ENCODE peak calls at places on chromosomes 3 and 15, in six cellular contexts. Y is GM03348; B is NCI-H1694; K is activated CD4-positive, alpha-beta T cell treated with anti-CD3 and anti-CD28 coated beads for 4 hours; H is SHP77; G is tibial artery. W is an unnamed sample.

GRCh38 chr3:6177417-6177816 is 683.5 kb upstream of the GRM7 start:
- DNase-seq in Y (no peak), B (no peak), K (no peak), H (no peak), G (no peak), W (no peak)

GRCh38 chr15:94480289-94480834 is 249.0 kb downstream of the MCTP2 start:
- DNase-seq in Y (no peak), B (no peak), K (no peak), H (no peak), G (no peak), W (no peak)

GRCh38 chr15:90644946-90645725 is 72.0 kb upstream of the BLM start:
- DNase-seq in Y (no peak), B (no peak), K (no peak), H (no peak), G (peak), W (no peak)

GRCh38 chr3:99549918-99550603 is 88.3 kb upstream of the COL8A1 start:
- DNase-seq in Y (peak), B (no peak), K (no peak), H (no peak), G (no peak), W (no peak)

GRCh38 chr3:197847866-197848401 is 56.9 kb downstream of the LRCH3 start:
- DNase-seq in Y (peak), B (no peak), K (peak), H (no peak), G (no peak), W (no peak)

GRCh38 chr15:69990566-69991391 is 106.9 kb downstream of the TLE3 start:
- DNase-seq in Y (no peak), B (peak), K (no peak), H (no peak), G (no peak), W (no peak)

GRCh38 chr15:80597081-80597480 is 98.0 kb upstream of the ABHD17C start:
- DNase-seq in Y (no peak), B (no peak), K (no peak), H (no peak), G (no peak), W (no peak)

GRCh38 chr15:22263738-22264137 is 183.4 kb downstream of the OR4M2 start:
- DNase-seq in Y (no peak), B (no peak), K (no peak), H (no peak), G (no peak), W (no peak)

GRCh38 chr3:185290266-185290665 is 36.4 kb upstream of the EHHADH start:
- DNase-seq in Y (no peak), B (no peak), K (no peak), H (no peak), G (no peak), W (no peak)

GRCh38 chr3:44729384-44729910 is at the start of gene ZNF501:
- DNase-seq in Y (peak), B (peak), K (peak), H (peak), G (peak), W (peak)

GRCh38 chr3:105353485-105354161 is 13.1 kb upstream of the ALCAM start:
- DNase-seq in Y (no peak), B (no peak), K (no peak), H (no peak), G (peak), W (no peak)

GRCh38 chr3:155946178-155946577 is 75.7 kb downstream of the GMPS start:
- DNase-seq in Y (peak), B (no peak), K (no peak), H (no peak), G (no peak), W (no peak)

GRCh38 chr3:112647122-112647521 is 6.2 kb upstream of the CCDC80 start:
- DNase-seq in Y (peak), B (no peak), K (no peak), H (no peak), G (no peak), W (no peak)

GRCh38 chr3:58332575-58333179 is at the start of gene PXK:
- DNase-seq in Y (peak), B (no peak), K (peak), H (peak), G (peak), W (peak)

GRCh38 chr3:146590521-146590920 is 14.6 kb downstream of the PLSCR5 start:
- DNase-seq in Y (no peak), B (no peak), K (no peak), H (no peak), G (no peak), W (no peak)

GRCh38 chr3:51311055-51311454 is 74.0 kb upstream of the MANF start:
- DNase-seq in Y (peak), B (no peak), K (no peak), H (no peak), G (no peak), W (no peak)

GRCh38 chr3:114452176-114452744 is 158.4 kb downstream of the TIGIT start:
- DNase-seq in Y (no peak), B (no peak), K (no peak), H (no peak), G (no peak), W (no peak)

GRCh38 chr3:158407844-158408517 is 163.0 kb upstream of the MLF1 start:
- DNase-seq in Y (no peak), B (no peak), K (no peak), H (no peak), G (no peak), W (no peak)

GRCh38 chr15:72599855-72600464 is 54.5 kb upstream of the GOLGA6B start:
- DNase-seq in Y (peak), B (peak), K (peak), H (peak), G (no peak), W (no peak)

GRCh38 chr15:61527836-61528589 is 298.9 kb upstream of the RORA start:
- DNase-seq in Y (no peak), B (peak), K (no peak), H (peak), G (no peak), W (no peak)

GRCh38 chr15:78131295-78132021 is at the start of gene CIB2:
- DNase-seq in Y (peak), B (peak), K (peak), H (peak), G (peak), W (peak)

GRCh38 chr3:66572938-66573710 is 72.3 kb upstream of the LRIG1 start:
- DNase-seq in Y (no peak), B (no peak), K (no peak), H (no peak), G (no peak), W (no peak)

GRCh38 chr3:13581485-13582365 is 32.8 kb downstream of the FBLN2 start:
- DNase-seq in Y (no peak), B (no peak), K (no peak), H (no peak), G (peak), W (peak)

GRCh38 chr3:9949626-9950025 is 2.6 kb downstream of the PRRT3 start:
- DNase-seq in Y (no peak), B (no peak), K (no peak), H (no peak), G (no peak), W (no peak)

GRCh38 chr3:98657429-98657828 is 64.0 kb upstream of the CPOX start:
- DNase-seq in Y (peak), B (no peak), K (peak), H (no peak), G (no peak), W (no peak)

GRCh38 chr3:112858410-112859069 is 11.9 kb upstream of the CD200R1L start:
- DNase-seq in Y (no peak), B (no peak), K (no peak), H (no peak), G (no peak), W (no peak)

GRCh38 chr15:77352932-77353331 is 67.0 kb downstream of the PEAK1 start:
- DNase-seq in Y (peak), B (no peak), K (no peak), H (no peak), G (no peak), W (no peak)

GRCh38 chr3:87307805-87308204 is 31.4 kb upstream of the POU1F1 start:
- DNase-seq in Y (no peak), B (no peak), K (no peak), H (no peak), G (no peak), W (no peak)

GRCh38 chr3:147389265-147390175 is 16.8 kb downstream of the ZIC4 start:
- DNase-seq in Y (no peak), B (no peak), K (no peak), H (no peak), G (no peak), W (no peak)

GRCh38 chr15:57595011-57595866 is 3.5 kb downstream of the MYZAP start:
- DNase-seq in Y (no peak), B (no peak), K (no peak), H (no peak), G (no peak), W (no peak)

GRCh38 chr15:45362419-45362818 is 15.9 kb downstream of the GATM start:
- DNase-seq in Y (no peak), B (no peak), K (no peak), H (no peak), G (no peak), W (no peak)

GRCh38 chr3:127373701-127374625 is 86.1 kb upstream of the PRR20G start:
- DNase-seq in Y (peak), B (peak), K (no peak), H (no peak), G (no peak), W (no peak)

GRCh38 chr3:52436500-52437106 is 8.3 kb downstream of the SEMA3G start:
- DNase-seq in Y (peak), B (no peak), K (no peak), H (no peak), G (peak), W (peak)

GRCh38 chr15:74827632-74828031 is 1.2 kb downstream of the CPLX3 start:
- DNase-seq in Y (no peak), B (no peak), K (no peak), H (no peak), G (no peak), W (no peak)

GRCh38 chr3:14488286-14489036 is 51.7 kb downstream of the GRIP2 start:
- DNase-seq in Y (no peak), B (no peak), K (no peak), H (no peak), G (no peak), W (no peak)

GRCh38 chr15:56240390-56240789 is 3.3 kb downstream of the RFX7 start:
- DNase-seq in Y (no peak), B (no peak), K (no peak), H (no peak), G (no peak), W (no peak)

GRCh38 chr3:10185804-10186762 is 21.4 kb downstream of the IRAK2 start:
- DNase-seq in Y (peak), B (no peak), K (no peak), H (no peak), G (no peak), W (no peak)

GRCh38 chr15:34223904-34224596 is 766 bp upstream of the EMC4 start:
- DNase-seq in Y (no peak), B (no peak), K (no peak), H (no peak), G (no peak), W (no peak)

GRCh38 chr3:111338059-111338698 is 203.8 kb upstream of the CD96 start:
- DNase-seq in Y (peak), B (peak), K (peak), H (peak), G (no peak), W (no peak)

GRCh38 chr3:110243081-110243480 is 828.5 kb upstream of the NECTIN3 start:
- DNase-seq in Y (no peak), B (no peak), K (no peak), H (no peak), G (no peak), W (no peak)